ENCODE peak calls at places on chromosomes 7 and 10, in ten cellular contexts. V is ovary; L is uterus; N is mesendoderm; M is CD8-positive, alpha-beta T cell; W is lung; S is fibroblast of lung; T is CD4-positive, alpha-beta memory T cell; U is aorta; X is PC-9. Q is an unnamed sample. For H3K27me3, the result is how much of the 10 kb centered on the place peaks cover.

GRCh38 chr7:35908305-35909223 is 107.7 kb downstream of the SEPTIN7 start:
- DNase-seq in U (no peak), W (no peak), T (no peak), V (no peak), S (no peak), X (no peak), M (no peak), L (no peak), N (no peak), Q (no peak)

GRCh38 chr10:132606031-132606491 is 68.5 kb downstream of the INPP5A start:
- DNase-seq in U (peak), L (no peak), T (no peak), S (no peak), X (no peak), W (no peak), V (no peak), M (no peak), N (no peak), Q (no peak)

GRCh38 chr10:70651661-70652060 is 20.6 kb upstream of the ADAMTS14 start:
- DNase-seq in M (no peak), L (no peak), U (no peak), S (no peak), T (no peak), X (peak), N (peak), V (no peak), W (no peak), Q (no peak)

GRCh38 chr10:10131984-10132383 is 885.7 kb upstream of the CELF2 start:
- DNase-seq in L (no peak), S (peak), U (no peak), V (no peak), X (no peak), T (no peak), M (no peak), N (no peak), W (no peak), Q (no peak)

GRCh38 chr10:27518261-27518660 is 14.2 kb downstream of the RAB18 start:
- DNase-seq in U (no peak), W (no peak), L (no peak), S (no peak), N (no peak), V (no peak), T (no peak), X (no peak), M (no peak), Q (no peak)

GRCh38 chr10:61828788-61829187 is 72.7 kb upstream of the ARID5B start:
- DNase-seq in L (no peak), T (no peak), X (no peak), M (no peak), W (no peak), N (no peak), S (no peak), U (no peak), V (no peak), Q (no peak)

GRCh38 chr10:14365231-14365744 is 34.6 kb upstream of the FRMD4A start:
- DNase-seq in L (no peak), V (no peak), T (no peak), S (no peak), M (no peak), U (no peak), W (no peak), N (no peak), X (no peak), Q (no peak)

GRCh38 chr7:73850781-73851207 is 8.5 kb upstream of the METTL27 start:
- DNase-seq in L (peak), M (no peak), X (peak), U (no peak), V (no peak), S (peak), W (peak), N (peak), T (no peak), Q (peak)

GRCh38 chr7:15989194-15989593 is 302.7 kb upstream of the MEOX2 start:
- DNase-seq in V (no peak), N (no peak), L (no peak), W (no peak), X (no peak), U (no peak), S (peak), M (no peak), T (no peak), Q (no peak)

GRCh38 chr7:16212610-16213009 is 208.7 kb downstream of the CRPPA start:
- DNase-seq in W (no peak), S (no peak), N (no peak), U (no peak), V (no peak), T (no peak), X (no peak), L (no peak), M (no peak), Q (no peak)

GRCh38 chr7:131889572-131890150 is 333.2 kb upstream of the PODXL start:
- DNase-seq in U (no peak), W (no peak), L (no peak), X (no peak), V (no peak), T (no peak), M (no peak), S (peak), N (no peak), Q (no peak)

GRCh38 chr7:129433823-129434171 is 435 bp upstream of the STRIP2 start:
- DNase-seq in M (no peak), N (peak), W (no peak), T (no peak), X (no peak), V (no peak), S (no peak), U (no peak), L (no peak), Q (no peak)

GRCh38 chr7:129436335-129436923 is 2.2 kb downstream of the STRIP2 start:
- DNase-seq in U (no peak), V (no peak), T (no peak), S (no peak), X (no peak), N (no peak), L (no peak), M (no peak), W (no peak), Q (no peak)

GRCh38 chr7:129435414-129435829 is 1.2 kb downstream of the STRIP2 start:
- DNase-seq in X (no peak), V (no peak), S (no peak), L (no peak), N (no peak), M (no peak), U (no peak), W (no peak), T (no peak), Q (no peak)

GRCh38 chr7:129434172-129434845 is at the start of gene STRIP2:
- DNase-seq in X (peak), W (peak), T (peak), V (peak), U (peak), L (peak), M (peak), S (peak), N (peak), Q (peak)

GRCh38 chr7:129434846-129435318 is 650 bp downstream of the STRIP2 start:
- DNase-seq in V (peak), W (no peak), N (peak), T (no peak), L (no peak), X (no peak), U (peak), S (peak), M (no peak), Q (no peak)
- H3K27ac ChIP-seq in V (no peak), W (peak), N (peak), T (no peak), L (peak), X (peak), U (no peak), S (peak), M (no peak), Q (no peak)

GRCh38 chr7:30284298-30285066 is at the start of gene ZNRF2:
- DNase-seq in U (peak), T (peak), M (peak), X (peak), L (peak), V (peak), W (peak), N (peak), S (peak), Q (peak)
- H3K4me3 ChIP-seq in U (peak), T (peak), M (peak), X (peak), L (peak), V (peak), W (peak), N (peak), S (peak), Q (peak)

GRCh38 chr7:80528689-80529088 is 16.8 kb upstream of the GNAT3 start:
- DNase-seq in W (no peak), T (no peak), V (no peak), N (no peak), S (no peak), X (no peak), L (no peak), U (no peak), M (no peak), Q (no peak)
- H3K27me3 ChIP-seq in W (under half), T (under half), V (under half), N (under half), S (under half), X (under half), L (under half), U (under half), M (under half), Q (under half)

DNA sequence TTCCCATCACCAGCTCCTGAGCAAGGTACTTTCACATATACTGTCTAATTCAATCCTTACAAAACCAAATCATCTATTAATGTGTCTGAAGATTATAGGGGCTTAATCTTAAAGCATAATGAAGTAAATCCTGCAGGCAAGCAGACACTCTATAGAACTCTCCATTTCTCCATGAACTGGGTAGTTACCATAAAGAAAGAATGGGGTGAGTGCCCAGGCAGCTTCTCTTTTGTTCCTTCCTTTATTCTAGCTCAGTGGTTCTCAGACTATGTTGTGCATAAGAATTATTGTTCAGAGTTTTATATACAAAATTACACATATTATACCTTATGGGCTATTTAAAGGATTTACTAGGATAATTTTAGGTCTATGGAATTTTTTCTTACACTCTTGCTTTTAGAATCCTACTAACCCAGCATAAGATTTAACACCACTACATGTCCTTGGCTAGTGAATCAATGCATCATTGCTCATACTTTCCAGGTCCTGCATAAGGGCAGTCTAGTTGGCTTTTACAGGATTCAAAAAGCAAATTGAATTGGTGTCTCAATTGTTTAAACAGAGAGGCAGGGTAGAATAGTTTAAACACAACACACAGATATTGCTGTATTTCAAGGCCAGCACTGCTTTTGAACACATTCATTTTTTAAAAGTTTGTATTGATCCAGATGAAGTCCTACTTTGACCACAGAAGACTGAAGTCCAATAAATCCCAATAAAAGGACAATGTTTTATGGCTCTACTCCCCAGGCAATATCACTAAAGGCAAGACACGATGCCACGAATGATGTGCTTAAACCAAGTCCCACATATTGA is 12.9 kb downstream of the SGCE start:
- DNase-seq in S (peak), V (no peak), X (no peak), T (no peak), L (no peak), M (no peak), W (no peak), U (no peak), N (no peak), Q (no peak)
- H3K27ac ChIP-seq in S (no peak), V (no peak), X (no peak), T (no peak), L (no peak), M (no peak), W (no peak), U (no peak), N (no peak), Q (no peak)

GRCh38 chr10:129972966-129973673 is 9.0 kb upstream of the EBF3 start:
- DNase-seq in U (no peak), W (no peak), N (no peak), T (no peak), X (no peak), M (no peak), S (no peak), L (no peak), V (no peak), Q (no peak)
- H3K4me3 ChIP-seq in U (no peak), W (no peak), N (no peak), T (no peak), X (no peak), M (no peak), S (no peak), L (no peak), V (no peak), Q (no peak)

GRCh38 chr7:79455173-79455790 is 1.8 kb upstream of the MAGI2 start:
- DNase-seq in N (no peak), W (no peak), T (no peak), U (no peak), S (no peak), L (no peak), M (no peak), V (no peak), X (no peak), Q (no peak)
- H3K27me3 ChIP-seq in N (under half), W (under half), T (under half), U (under half), S (under half), L (under half), M (under half), V (under half), X (under half), Q (under half)